ENCODE peak calls at places on chromosomes 5 and 9, in six cellular contexts. O is uterus; G is EL; T is activated CD4-positive, alpha-beta T cell treated with anti-CD3 and anti-CD28 coated beads, Interleukin-2, amount 10 ng/mL, durations not matched to agents 24 days and 14 days; L is fibroblast of villous mesenchyme; U is sigmoid colon. R is an unnamed sample.

GRCh38 chr9:111294691-111295451 is 35.2 kb downstream of the OR2K2 start:
- DNase-seq in O (no peak), G (no peak), T (no peak), L (no peak), U (no peak), R (no peak)

GRCh38 chr5:142310803-142311202 is 14.0 kb downstream of the SPRY4 start:
- DNase-seq in O (no peak), G (no peak), T (no peak), L (no peak), U (no peak), R (no peak)

GRCh38 chr5:91183743-91184142 is 199.4 kb downstream of the ARRDC3 start:
- DNase-seq in O (no peak), G (no peak), T (peak; percentile 55), L (no peak), U (no peak), R (no peak)

GRCh38 chr5:115599502-115599901 is 2.8 kb downstream of the TICAM2 start:
- DNase-seq in O (no peak), G (peak; percentile 62), T (no peak), L (peak; percentile 70), U (no peak), R (no peak)

GRCh38 chr9:95181226-95181818 is 136.2 kb downstream of the FANCC start:
- DNase-seq in O (no peak), G (no peak), T (no peak), L (no peak), U (no peak), R (no peak)

GRCh38 chr5:124746916-124747769 is 704 bp upstream of the ZNF608 start:
- DNase-seq in O (peak; percentile 74), G (peak; percentile 78), T (no peak), L (peak; percentile 93), U (peak; percentile 90), R (no peak)

GRCh38 chr9:127316586-127317383 is 52.2 kb downstream of the GARNL3 start:
- DNase-seq in O (no peak), G (peak; percentile 29), T (no peak), L (no peak), U (no peak), R (no peak)

GRCh38 chr5:64315778-64316177 is 150.1 kb downstream of the RNF180 start:
- DNase-seq in O (no peak), G (no peak), T (no peak), L (no peak), U (no peak), R (no peak)

GRCh38 chr5:68749648-68750047 is 344.2 kb upstream of the SLC30A5 start:
- DNase-seq in O (no peak), G (peak; percentile 18), T (no peak), L (no peak), U (no peak), R (no peak)

GRCh38 chr5:32249668-32250067 is 63.1 kb downstream of the MTMR12 start:
- DNase-seq in O (no peak), G (no peak), T (no peak), L (no peak), U (no peak), R (no peak)

GRCh38 chr5:169742773-169743296 is 105.8 kb downstream of the DOCK2 start:
- DNase-seq in O (no peak), G (peak; percentile 85), T (no peak), L (peak; percentile 56), U (no peak), R (no peak)

GRCh38 chr5:154526231-154527226 is 48.5 kb upstream of the HAND1 start:
- DNase-seq in O (no peak), G (no peak), T (no peak), L (no peak), U (no peak), R (no peak)

GRCh38 chr9:3532158-3532557 is 6.4 kb upstream of the RFX3 start:
- DNase-seq in O (no peak), G (no peak), T (no peak), L (no peak), U (no peak), R (no peak)

GRCh38 chr9:136481558-136481957 is 1.3 kb downstream of the SEC16A start:
- DNase-seq in O (no peak), G (no peak), T (peak; percentile 66), L (peak; percentile 10), U (no peak), R (no peak)

GRCh38 chr5:122985954-122986721 is 50.4 kb downstream of the PPIC start:
- DNase-seq in O (no peak), G (no peak), T (no peak), L (no peak), U (no peak), R (no peak)

GRCh38 chr9:80605129-80605528 is 1033.4 kb downstream of the TLE4 start:
- DNase-seq in O (no peak), G (peak; percentile 17), T (no peak), L (peak; percentile 34), U (no peak), R (no peak)

R was measured in RWPE2.